ENCODE peak calls at places on chromosomes 1 and 21, in ten cellular contexts. S, O, Z, G, K, B, D, V, T and A are unnamed samples.

GRCh38 chr1:154703207-154703606 is 95.2 kb upstream of the ADAR start:
- DNase-seq in Z (no peak), G (no peak), V (no peak), K (no peak), O (no peak), T (no peak), S (no peak), D (no peak), B (no peak), A (no peak)

GRCh38 chr1:196910208-196910607 is 22.4 kb downstream of the CFHR4 start:
- DNase-seq in D (no peak), G (no peak), Z (no peak), O (no peak), V (peak), S (peak), B (no peak), T (no peak), K (no peak), A (no peak)

GRCh38 chr1:151368745-151369610 is 3.5 kb downstream of the SELENBP1 start:
- DNase-seq in T (no peak), B (no peak), V (no peak), Z (no peak), S (no peak), O (peak), K (no peak), G (no peak), D (no peak), A (no peak)

GRCh38 chr21:33938381-33938780 is 22.8 kb upstream of the ATP5PO start:
- DNase-seq in K (no peak), S (no peak), O (no peak), G (no peak), B (no peak), Z (no peak), V (no peak), D (no peak), T (no peak), A (no peak)

GRCh38 chr1:59669752-59670312 is 144.9 kb upstream of the HOOK1 start:
- DNase-seq in O (no peak), V (peak), K (no peak), Z (peak), S (no peak), T (no peak), B (peak), G (no peak), D (no peak), A (no peak)

GRCh38 chr1:246454655-246455054 is 52.4 kb downstream of the SMYD3 start:
- DNase-seq in B (no peak), V (no peak), G (no peak), S (no peak), T (no peak), K (no peak), D (no peak), Z (no peak), O (no peak), A (no peak)

GRCh38 chr1:111141803-111142202 is 1.8 kb downstream of the CEPT1 start:
- DNase-seq in Z (no peak), G (no peak), O (no peak), D (no peak), S (no peak), T (no peak), K (no peak), B (no peak), V (no peak), A (no peak)

GRCh38 chr1:20551945-20552727 is at the start of gene FAM43B:
- DNase-seq in B (no peak), D (peak), S (peak), K (no peak), O (no peak), V (peak), T (peak), Z (peak), G (no peak), A (no peak)

GRCh38 chr1:15153842-15154479 is 414 bp downstream of the TMEM51 start:
- DNase-seq in G (peak), O (peak), S (peak), Z (peak), D (peak), B (peak), K (no peak), T (no peak), V (peak), A (peak)

GRCh38 chr1:241208910-241209414 is 148.0 kb downstream of the RGS7 start:
- DNase-seq in S (no peak), T (no peak), G (no peak), K (no peak), B (no peak), V (no peak), D (no peak), Z (no peak), O (peak), A (no peak)

GRCh38 chr21:43025636-43026180 is 49.9 kb downstream of the CBS start:
- DNase-seq in O (no peak), D (no peak), T (no peak), Z (no peak), V (peak), S (no peak), G (no peak), B (no peak), K (no peak), A (no peak)

GRCh38 chr1:57024855-57025254 is 59.0 kb upstream of the C8B start:
- DNase-seq in K (no peak), Z (no peak), B (no peak), T (no peak), S (peak), V (no peak), O (no peak), G (no peak), D (no peak), A (no peak)

GRCh38 chr1:5447479-5448070 is 544.6 kb downstream of the NPHP4 start:
- DNase-seq in G (no peak), T (no peak), K (no peak), V (no peak), B (no peak), S (no peak), D (no peak), O (no peak), Z (no peak), A (no peak)

GRCh38 chr1:28807046-28807445 is 4.9 kb upstream of the OPRD1 start:
- DNase-seq in B (no peak), Z (no peak), D (no peak), G (no peak), K (no peak), T (no peak), O (no peak), S (no peak), V (no peak), A (no peak)

GRCh38 chr1:83064589-83065242 is 934.2 kb downstream of the TTLL7 start:
- DNase-seq in D (no peak), K (no peak), Z (no peak), O (no peak), V (peak), T (no peak), B (no peak), S (no peak), G (no peak), A (no peak)

GRCh38 chr1:239868117-239868516 is 223.6 kb upstream of the FMN2 start:
- DNase-seq in K (no peak), D (no peak), G (no peak), T (no peak), Z (no peak), O (peak), V (no peak), B (no peak), S (no peak), A (no peak)

GRCh38 chr21:31347435-31348032 is 3.5 kb upstream of the TIAM1 start:
- DNase-seq in Z (no peak), D (no peak), O (peak), V (peak), B (peak), T (no peak), S (peak), K (no peak), G (peak), A (no peak)

GRCh38 chr1:1680912-1681273 is 11.7 kb downstream of the SLC35E2B start:
- DNase-seq in Z (peak), V (no peak), T (no peak), O (no peak), B (no peak), D (peak), G (no peak), K (no peak), S (no peak), A (no peak)

GRCh38 chr1:204363335-204364114 is 3.8 kb upstream of the PLEKHA6 start:
- DNase-seq in G (peak), D (peak), V (peak), T (peak), O (peak), K (peak), S (peak), Z (peak), B (peak), A (no peak)

GRCh38 chr1:28091043-28091781 is 2.8 kb upstream of the EYA3 start:
- DNase-seq in O (peak), V (peak), K (peak), T (peak), D (peak), G (peak), Z (peak), S (peak), B (no peak), A (no peak)